ENCODE peak calls at places on chromosomes 6 and 20, in six cellular contexts. R, F, S, M, G and U are unnamed samples.

GRCh38 chr6:112912351-112913101 is 565.4 kb downstream of the RFPL4B start:
- DNase-seq in F (no peak), S (no peak), M (peak), G (no peak), R (no peak), U (peak)

GRCh38 chr6:155589190-155589589 is 133.6 kb upstream of the NOX3 start:
- DNase-seq in R (no peak), M (no peak), S (no peak), G (no peak), F (no peak), U (no peak)

GRCh38 chr6:146981981-146982380 is 222.2 kb upstream of the STXBP5 start:
- DNase-seq in G (no peak), S (no peak), R (no peak), F (no peak), M (no peak), U (no peak)

GRCh38 chr6:44676826-44677433 is 289.4 kb downstream of the CDC5L start:
- DNase-seq in S (no peak), M (no peak), R (no peak), F (no peak), G (no peak), U (no peak)

GRCh38 chr6:116287668-116288282 is 8.0 kb upstream of the TSPYL1 start:
- DNase-seq in M (peak), G (peak), S (no peak), F (no peak), R (no peak), U (peak)

GRCh38 chr6:137357948-137358266 is 136.3 kb downstream of the OLIG3 start:
- DNase-seq in M (no peak), R (no peak), S (no peak), F (no peak), G (no peak), U (no peak)

GRCh38 chr20:1301031-1301529 is 27.9 kb downstream of the SDCBP2 start:
- DNase-seq in F (no peak), M (peak), S (peak), G (no peak), R (no peak), U (no peak)

GRCh38 chr6:42520786-42521607 is 42.8 kb upstream of the UBR2 start:
- DNase-seq in M (no peak), F (no peak), S (peak), G (no peak), R (peak), U (no peak)

GRCh38 chr20:24764027-24764797 is 184.9 kb upstream of the CST7 start:
- DNase-seq in R (no peak), M (no peak), S (no peak), G (no peak), F (no peak), U (no peak)

GRCh38 chr20:56345911-56346310 is 12.9 kb upstream of the FAM210B start:
- DNase-seq in F (no peak), G (no peak), S (no peak), M (no peak), R (no peak), U (no peak)

GRCh38 chr20:36624925-36625324 is 19.3 kb downstream of the RAB5IF start:
- DNase-seq in G (no peak), F (no peak), S (no peak), R (no peak), M (no peak), U (no peak)

GRCh38 chr20:15012551-15012950 is 675.1 kb upstream of the FLRT3 start:
- DNase-seq in F (no peak), R (no peak), G (peak), M (no peak), S (no peak), U (no peak)

GRCh38 chr6:110357696-110358535 is at the start of gene METTL24:
- DNase-seq in M (no peak), G (peak), F (no peak), S (peak), R (peak), U (no peak)

GRCh38 chr6:165663736-165664552 is 903 bp upstream of the PDE10A start:
- DNase-seq in M (peak), S (no peak), F (no peak), R (no peak), G (no peak), U (no peak)

GRCh38 chr20:14996883-14997672 is 659.7 kb upstream of the FLRT3 start:
- DNase-seq in F (no peak), R (no peak), G (no peak), M (no peak), S (no peak), U (no peak)

GRCh38 chr6:149060300-149060984 is 257.1 kb upstream of the TAB2 start:
- DNase-seq in M (peak), F (no peak), R (peak), S (peak), G (peak), U (no peak)

GRCh38 chr6:3359973-3360726 is 96.7 kb downstream of the SLC22A23 start:
- DNase-seq in F (no peak), G (no peak), M (no peak), S (no peak), R (no peak), U (no peak)

GRCh38 chr20:10453241-10453640 is 18.1 kb downstream of the SLX4IP start:
- DNase-seq in R (peak), S (no peak), M (no peak), F (no peak), G (no peak), U (no peak)

GRCh38 chr20:20635006-20635405 is 77.4 kb downstream of the RALGAPA2 start:
- DNase-seq in S (no peak), M (no peak), R (no peak), F (no peak), G (no peak), U (no peak)

GRCh38 chr20:9838035-9838377 is 870 bp downstream of the PAK5 start:
- DNase-seq in F (no peak), R (no peak), G (no peak), S (no peak), M (no peak), U (no peak)

GRCh38 chr6:146290589-146290901 is 253.1 kb upstream of the RAB32 start:
- DNase-seq in F (no peak), S (no peak), R (no peak), G (no peak), M (no peak), U (no peak)

GRCh38 chr6:123965894-123966293 is 162.2 kb downstream of the NKAIN2 start:
- DNase-seq in G (no peak), R (no peak), S (no peak), M (no peak), F (no peak), U (no peak)

GRCh38 chr20:47421076-47421475 is 64.6 kb upstream of the ZMYND8 start:
- DNase-seq in R (no peak), G (no peak), F (no peak), S (no peak), M (no peak), U (no peak)

GRCh38 chr20:675453-676314 is at the start of gene SCRT2:
- DNase-seq in S (peak), R (peak), G (peak), M (peak), F (peak), U (no peak)

GRCh38 chr6:154399097-154399496 is 42.5 kb upstream of the IPCEF1 start:
- DNase-seq in G (no peak), M (peak), R (no peak), S (no peak), F (no peak), U (no peak)

GRCh38 chr6:144006731-144007454 is 1.2 kb downstream of the PLAGL1 start:
- DNase-seq in S (no peak), F (no peak), R (no peak), M (peak), G (no peak), U (no peak)

GRCh38 chr20:14801591-14802325 is 464.3 kb upstream of the FLRT3 start:
- DNase-seq in F (no peak), M (no peak), S (no peak), R (peak), G (no peak), U (no peak)

GRCh38 chr20:35003211-35004031 is 47.8 kb downstream of the MYH7B start:
- DNase-seq in F (no peak), R (no peak), M (no peak), S (no peak), G (no peak), U (no peak)